ENCODE peak calls at places on chromosome 22, in six cellular contexts. O is CD4-positive, alpha-beta memory T cell; X is AG08395; G is activated CD8-positive, alpha-beta memory T cell treated with anti-CD3 and anti-CD28 coated beads, Interleukin-2, amount 10 ng/mL, durations not matched to agents 7 days and 5 days; B is putamen; V is Peyer's patch. T is an unnamed sample.

GRCh38 chr22:41380993-41381328 is 781 bp upstream of the TEF start:
- DNase-seq in B (no peak), G (no peak), O (no peak), X (peak), V (peak), T (no peak)

GRCh38 chr22:31501738-31502137 is 5.4 kb downstream of the SFI1 start:
- DNase-seq in G (no peak), X (no peak), V (no peak), O (no peak), B (no peak), T (no peak)

GRCh38 chr22:20992456-20993303 is 9.2 kb downstream of the THAP7 start:
- DNase-seq in G (no peak), B (no peak), V (no peak), O (no peak), X (no peak), T (no peak)

GRCh38 chr22:46575915-46576555 is 38.6 kb upstream of the CELSR1 start:
- DNase-seq in V (no peak), O (no peak), B (no peak), X (no peak), G (no peak), T (peak)

GRCh38 chr22:40955516-40955915 is 4.3 kb downstream of the RBX1 start:
- DNase-seq in B (no peak), O (no peak), X (no peak), V (no peak), G (no peak), T (no peak)

GRCh38 chr22:44625981-44626687 is 75.9 kb upstream of the PRR5 start:
- DNase-seq in G (peak), B (peak), V (peak), X (peak), O (peak), T (peak)

GRCh38 chr22:23149743-23150238 is 4.5 kb downstream of the RAB36 start:
- DNase-seq in B (no peak), O (no peak), V (no peak), G (no peak), X (no peak), T (no peak)

GRCh38 chr22:46547179-46547882 is 9.9 kb upstream of the CELSR1 start:
- DNase-seq in B (no peak), O (no peak), G (no peak), V (no peak), X (peak), T (no peak)

GRCh38 chr22:21816787-21817496 is 50.5 kb downstream of the MAPK1 start:
- DNase-seq in O (peak), X (peak), V (peak), G (peak), B (no peak), T (no peak)

GRCh38 chr22:38243007-38243775 is 29.6 kb downstream of the TMEM184B start:
- DNase-seq in G (no peak), O (no peak), X (no peak), B (no peak), V (no peak), T (peak)

GRCh38 chr22:27150530-27150909 is 493.1 kb downstream of the MIAT start:
- DNase-seq in O (no peak), V (no peak), B (no peak), G (no peak), X (peak), T (no peak)

GRCh38 chr22:42544686-42545085 is 9.1 kb upstream of the SERHL2 start:
- DNase-seq in G (no peak), O (no peak), X (no peak), B (no peak), V (no peak), T (no peak)

GRCh38 chr22:30221121-30221992 is 25.2 kb downstream of the LIF start:
- DNase-seq in O (peak), V (peak), B (no peak), X (no peak), G (peak), T (no peak)

GRCh38 chr22:42997577-42997976 is 17.4 kb downstream of the PACSIN2 start:
- DNase-seq in B (no peak), X (no peak), V (no peak), G (no peak), O (no peak), T (no peak)

GRCh38 chr22:40243891-40244290 is 66.2 kb downstream of the TNRC6B start:
- DNase-seq in G (peak), B (no peak), O (no peak), X (no peak), V (no peak), T (no peak)

GRCh38 chr22:26416670-26417270 is 12.3 kb upstream of the ASPHD2 start:
- DNase-seq in X (peak), O (no peak), V (no peak), G (no peak), B (no peak), T (no peak)

GRCh38 chr22:29331213-29331612 is 15.7 kb upstream of the RASL10A start:
- DNase-seq in O (no peak), V (no peak), X (no peak), G (no peak), B (no peak), T (no peak)

GRCh38 chr22:47604563-47604962 is 842.1 kb downstream of the TBC1D22A start:
- DNase-seq in X (no peak), V (no peak), O (no peak), G (no peak), B (no peak), T (no peak)

GRCh38 chr22:46742576-46743221 is 4.6 kb upstream of the CERK start:
- DNase-seq in B (no peak), X (no peak), O (no peak), G (no peak), V (no peak), T (peak)

GRCh38 chr22:38415561-38416321 is 39.3 kb downstream of the KCNJ4 start:
- DNase-seq in V (no peak), G (no peak), B (no peak), O (no peak), X (no peak), T (no peak)

GRCh38 chr22:46287873-46288751 is 8.6 kb upstream of the GTSE1 start:
- DNase-seq in G (peak), V (peak), X (no peak), B (no peak), O (no peak), T (peak)

GRCh38 chr22:35970601-35971417 is 57.8 kb downstream of the RBFOX2 start:
- DNase-seq in G (no peak), V (no peak), O (no peak), B (no peak), X (no peak), T (no peak)

GRCh38 chr22:40021401-40022000 is 26.7 kb downstream of the FAM83F start:
- DNase-seq in G (no peak), B (no peak), O (no peak), V (no peak), X (no peak), T (no peak)

GRCh38 chr22:24247564-24248344 is 2.9 kb upstream of the GGT5 start:
- DNase-seq in O (no peak), X (peak), B (peak), G (peak), V (peak), T (peak)

GRCh38 chr22:28674121-28674563 is 5.5 kb downstream of the TTC28 start:
- DNase-seq in G (peak), V (peak), O (peak), B (no peak), X (peak), T (no peak)

GRCh38 chr22:22605074-22605404 is 39.4 kb upstream of the GGTLC2 start:
- DNase-seq in B (no peak), G (no peak), V (peak), O (no peak), X (no peak), T (no peak)

GRCh38 chr22:40898850-40899357 is 37.0 kb upstream of the DNAJB7 start:
- DNase-seq in V (no peak), B (peak), O (peak), G (no peak), X (peak), T (no peak)

GRCh38 chr22:37187552-37187890 is 526 bp downstream of the C1QTNF6 start:
- DNase-seq in G (no peak), B (no peak), O (no peak), X (peak), V (no peak), T (peak)

GRCh38 chr22:37910863-37911262 is 4.8 kb downstream of the MICALL1 start:
- DNase-seq in B (no peak), O (no peak), X (no peak), V (no peak), G (no peak), T (no peak)

GRCh38 chr22:36966851-36967535 is 52.3 kb downstream of the TST start:
- DNase-seq in V (no peak), O (no peak), G (no peak), X (no peak), B (no peak), T (no peak)

GRCh38 chr22:46507451-46508390 is 29.7 kb downstream of the CELSR1 start:
- DNase-seq in X (no peak), O (no peak), G (no peak), B (no peak), V (no peak), T (no peak)

GRCh38 chr22:29660021-29660420 is 56.6 kb downstream of the NF2 start:
- DNase-seq in B (no peak), X (no peak), G (no peak), O (no peak), V (no peak), T (no peak)

T was measured in left colon.